ENCODE peak calls at places on chromosomes 2 and 18, in nine cellular contexts. N is GM23248, Q is hepatocyte, H is HCT116, G is GM23338, X is Karpas-422, O is SK-N-SH, M is PC-3, R is MM.1S. V is an unnamed sample.
A peak's percentile ranks its signal among the peaks of the same experiment; 100 is the strongest.

GRCh38 chr18:40739029-40739428 is 1216.0 kb upstream of the PIK3C3 start:
- DNase-seq in N (no peak), Q (no peak), H (no peak), G (no peak), X (no peak), O (no peak), M (no peak), R (peak; percentile 59), V (no peak)

GRCh38 chr2:228658998-228659397 is 477.5 kb upstream of the SPHKAP start:
- DNase-seq in N (peak; percentile 90), Q (no peak), H (no peak), G (no peak), X (no peak), O (no peak), M (peak; percentile 95), R (no peak), V (no peak)

GRCh38 chr18:24987933-24988840 is 363.8 kb downstream of the ZNF521 start:
- DNase-seq in N (peak; percentile 18), Q (no peak), H (no peak), G (no peak), X (no peak), O (no peak), M (no peak), R (no peak), V (no peak)

GRCh38 chr2:111698743-111699554 is 185.0 kb downstream of the ANAPC1 start:
- DNase-seq in N (peak; percentile 97), Q (peak; percentile 88), H (peak; percentile 95), G (peak; percentile 50), X (peak; percentile 67), O (peak; percentile 47), M (peak; percentile 98), R (peak; percentile 94), V (peak; percentile 83)

GRCh38 chr2:124520953-124521352 is 495.9 kb downstream of the CNTNAP5 start:
- DNase-seq in N (no peak), Q (no peak), H (no peak), G (no peak), X (no peak), O (no peak), M (no peak), R (no peak), V (no peak)

GRCh38 chr2:127155901-127156300 is 48.9 kb upstream of the BIN1 start:
- DNase-seq in N (peak; percentile 70), Q (no peak), H (no peak), G (no peak), X (no peak), O (no peak), M (no peak), R (no peak), V (no peak)

GRCh38 chr2:10863837-10864236 is 47.9 kb upstream of the KCNF1 start:
- DNase-seq in N (no peak), Q (no peak), H (no peak), G (no peak), X (no peak), O (no peak), M (no peak), R (peak; percentile 61), V (no peak)

GRCh38 chr18:63859781-63860535 is 27.5 kb upstream of the SERPINB2 start:
- DNase-seq in N (no peak), Q (no peak), H (no peak), G (no peak), X (no peak), O (no peak), M (no peak), R (no peak), V (no peak)

GRCh38 chr18:48639772-48640432 is 101.1 kb downstream of the CTIF start:
- DNase-seq in N (no peak), Q (no peak), H (no peak), G (peak; percentile 51), X (peak; percentile 56), O (no peak), M (no peak), R (no peak), V (no peak)

GRCh38 chr2:185780890-185781289 is 42.3 kb downstream of the FSIP2 start:
- DNase-seq in N (peak; percentile 15), Q (no peak), H (no peak), G (no peak), X (no peak), O (no peak), M (no peak), R (no peak), V (no peak)

GRCh38 chr2:55883339-55883738 is 40.2 kb downstream of the EFEMP1 start:
- DNase-seq in N (peak; percentile 38), Q (no peak), H (no peak), G (no peak), X (no peak), O (no peak), M (no peak), R (no peak), V (no peak)

GRCh38 chr2:41414486-41415230 is 633.2 kb upstream of the PKDCC start:
- DNase-seq in N (peak; percentile 35), Q (peak; percentile 48), H (no peak), G (peak; percentile 88), X (peak; percentile 87), O (peak; percentile 27), M (peak; percentile 81), R (peak; percentile 63), V (peak; percentile 29)

GRCh38 chr18:24941164-24941951 is 410.6 kb downstream of the ZNF521 start:
- DNase-seq in N (no peak), Q (no peak), H (no peak), G (no peak), X (no peak), O (no peak), M (no peak), R (no peak), V (no peak)

GRCh38 chr2:113058411-113058994 is 495 bp upstream of the IL36RN start:
- DNase-seq in N (no peak), Q (peak; percentile 30), H (no peak), G (no peak), X (no peak), O (no peak), M (peak; percentile 83), R (no peak), V (no peak)

GRCh38 chr2:144372484-144373195 is 147.3 kb downstream of the ZEB2 start:
- DNase-seq in N (peak; percentile 68), Q (no peak), H (no peak), G (no peak), X (peak; percentile 52), O (no peak), M (no peak), R (no peak), V (no peak)
- H3K4me2 ChIP-seq in N (peak overlapping the region; percentile 33), Q (no peak overlapping the region), H (no peak overlapping the region), G (no peak overlapping the region), X (peak overlapping the region; percentile 45), O (no peak overlapping the region), M (no peak overlapping the region), R (no peak overlapping the region), V (no peak overlapping the region)

GRCh38 chr2:172578860-172579512 is 23.1 kb downstream of the PDK1 start:
- DNase-seq in N (no peak), Q (no peak), H (no peak), G (no peak), X (no peak), O (no peak), M (no peak), R (peak; percentile 36), V (no peak)

GRCh38 chr2:172578054-172578453 is 22.2 kb downstream of the PDK1 start:
- DNase-seq in N (peak; percentile 26), Q (no peak), H (no peak), G (no peak), X (no peak), O (no peak), M (no peak), R (no peak), V (no peak)

GRCh38 chr2:172586255-172586891 is 30.5 kb downstream of the PDK1 start:
- DNase-seq in N (no peak), Q (no peak), H (no peak), G (no peak), X (no peak), O (no peak), M (no peak), R (no peak), V (no peak)

GRCh38 chr2:172580544-172580943 is 24.7 kb downstream of the PDK1 start:
- DNase-seq in N (no peak), Q (no peak), H (no peak), G (no peak), X (no peak), O (no peak), M (no peak), R (no peak), V (no peak)

DNA sequence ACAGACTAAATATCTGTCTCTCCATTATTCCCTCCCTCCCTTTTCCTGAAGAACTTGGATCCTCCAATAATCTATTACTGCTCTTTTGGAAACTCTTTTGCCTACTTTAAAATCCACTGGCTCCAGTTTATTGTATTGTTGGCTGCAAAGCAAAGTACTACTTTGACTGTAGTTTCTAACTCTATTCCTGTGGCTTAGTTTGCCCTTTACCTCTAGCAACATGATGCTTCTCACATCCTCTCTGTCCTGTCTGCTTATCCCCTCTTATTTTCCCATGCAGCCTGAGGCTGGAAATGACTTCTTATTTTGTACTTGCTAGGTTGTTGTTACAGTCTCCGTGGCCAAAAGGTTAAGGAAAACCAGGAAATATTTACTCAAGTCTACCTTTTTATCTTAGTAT is 26.8 kb downstream of the PDK1 start:
- DNase-seq in N (no peak), Q (no peak), H (no peak), G (no peak), X (peak; percentile 44), O (no peak), M (no peak), R (no peak), V (no peak)
- H3K9me2 ChIP-seq in N (no peaks in the 10 kb centered on the region), Q (no peaks in the 10 kb centered on the region), H (no peaks in the 10 kb centered on the region), G (peaks cover under 1% of the 10 kb centered on the region), X (no peaks in the 10 kb centered on the region), O (peaks cover 4% of the 10 kb centered on the region), M (no peaks in the 10 kb centered on the region), R (no peaks in the 10 kb centered on the region), V (no peaks in the 10 kb centered on the region)

GRCh38 chr2:121633463-121633862 is 15.8 kb downstream of the CLASP1 start:
- DNase-seq in N (no peak), Q (no peak), H (no peak), G (no peak), X (no peak), O (no peak), M (no peak), R (no peak), V (no peak)

GRCh38 chr2:121640380-121641326 is 8.6 kb downstream of the CLASP1 start:
- DNase-seq in N (no peak), Q (no peak), H (no peak), G (no peak), X (no peak), O (no peak), M (peak; percentile 25), R (no peak), V (no peak)

GRCh38 chr2:121634354-121635307 is 14.6 kb downstream of the CLASP1 start:
- DNase-seq in N (peak; percentile 52), Q (no peak), H (peak; percentile 24), G (no peak), X (no peak), O (no peak), M (peak; percentile 95), R (no peak), V (no peak)

GRCh38 chr2:121638333-121638732 is 10.9 kb downstream of the CLASP1 start:
- DNase-seq in N (no peak), Q (no peak), H (no peak), G (no peak), X (no peak), O (no peak), M (no peak), R (no peak), V (no peak)

GRCh38 chr2:121635371-121635770 is 13.9 kb downstream of the CLASP1 start:
- DNase-seq in N (no peak), Q (no peak), H (no peak), G (no peak), X (no peak), O (no peak), M (peak; percentile 15), R (no peak), V (no peak)
- H4K20me1 ChIP-seq in N (peaks cover 4% of the 10 kb centered on the region), Q (peaks cover 23% of the 10 kb centered on the region), H (no peaks in the 10 kb centered on the region), G (peaks cover 14% of the 10 kb centered on the region), X (no peaks in the 10 kb centered on the region), O (peaks cover 24% of the 10 kb centered on the region), M (no peaks in the 10 kb centered on the region), R (peaks cover 10% of the 10 kb centered on the region), V (peaks cover 11% of the 10 kb centered on the region)

GRCh38 chr18:46433121-46433826 is 223.7 kb downstream of the LOXHD1 start:
- DNase-seq in N (no peak), Q (no peak), H (no peak), G (peak; percentile 96), X (no peak), O (no peak), M (no peak), R (no peak), V (no peak)
- H3K4me2 ChIP-seq in N (no peak overlapping the region), Q (no peak overlapping the region), H (no peak overlapping the region), G (peak overlapping the region; percentile 79), X (no peak overlapping the region), O (no peak overlapping the region), M (no peak overlapping the region), R (no peak overlapping the region), V (no peak overlapping the region)